ENCODE peak calls at places on chromosomes 5 and 9, in four cellular contexts. I, H, A and C are unnamed samples.

GRCh38 chr5:108418172-108418571 is 36.3 kb upstream of the FBXL17 start:
- DNase-seq in A (no peak), H (no peak), I (no peak), C (no peak)

GRCh38 chr5:128579111-128579510 is 41.1 kb upstream of the FBN2 start:
- DNase-seq in I (no peak), A (no peak), H (no peak), C (no peak)

GRCh38 chr5:38641003-38641402 is 84.6 kb upstream of the LIFR start:
- DNase-seq in I (no peak), H (no peak), A (no peak), C (no peak)

GRCh38 chr5:150180241-150181027 is 9.4 kb upstream of the SLC6A7 start:
- DNase-seq in H (no peak), I (no peak), A (no peak), C (no peak)

GRCh38 chr5:87243161-87243877 is 24.4 kb upstream of the RASA1 start:
- DNase-seq in I (peak; percentile 6), A (no peak), H (no peak), C (no peak)

GRCh38 chr9:110058304-110058953 is 149.5 kb downstream of the C9orf152 start:
- DNase-seq in I (peak; percentile 53), H (peak; percentile 70), A (peak; percentile 38), C (peak; percentile 68)

GRCh38 chr5:142522983-142523382 is 162.9 kb downstream of the FGF1 start:
- DNase-seq in I (no peak), A (no peak), H (no peak), C (no peak)

GRCh38 chr5:134370306-134370870 is 981 bp upstream of the UBE2B start:
- DNase-seq in I (no peak), A (peak; percentile 21), H (no peak), C (no peak)

GRCh38 chr5:37662789-37663475 is 176.9 kb downstream of the GDNF start:
- DNase-seq in A (no peak), H (no peak), I (no peak), C (no peak)

GRCh38 chr9:34163439-34163838 is 15.4 kb upstream of the UBAP1 start:
- DNase-seq in I (no peak), H (no peak), A (no peak), C (no peak)

GRCh38 chr5:39194466-39195136 is 24.8 kb downstream of the FYB1 start:
- DNase-seq in A (peak; percentile 79), H (no peak), I (peak; percentile 40), C (no peak)

GRCh38 chr5:765948-766631 is 18.4 kb downstream of the ZDHHC11B start:
- DNase-seq in H (no peak), I (no peak), A (no peak), C (no peak)
- TF ChIP-seq ELF4 in H (no peak), I (no peak), A (no peak), C (no peak)

GRCh38 chr9:131817073-131817472 is 77.2 kb upstream of the RAPGEF1 start:
- DNase-seq in A (no peak), H (no peak), I (no peak), C (no peak)
- TF ChIP-seq ELF4 in A (no peak), H (no peak), I (no peak), C (no peak)

GRCh38 chr5:145941677-145942130 is 5.3 kb downstream of the SH3RF2 start:
- DNase-seq in H (no peak), I (no peak), A (no peak), C (no peak)
- TF ChIP-seq ELF4 in H (no peak), I (no peak), A (no peak), C (no peak)

GRCh38 chr9:19036611-19037010 is 3.6 kb upstream of the SAXO1 start:
- DNase-seq in A (no peak), I (no peak), H (no peak), C (no peak)
- TF ChIP-seq ELF4 in A (no peak), I (no peak), H (no peak), C (peak; percentile 32)

DNA sequence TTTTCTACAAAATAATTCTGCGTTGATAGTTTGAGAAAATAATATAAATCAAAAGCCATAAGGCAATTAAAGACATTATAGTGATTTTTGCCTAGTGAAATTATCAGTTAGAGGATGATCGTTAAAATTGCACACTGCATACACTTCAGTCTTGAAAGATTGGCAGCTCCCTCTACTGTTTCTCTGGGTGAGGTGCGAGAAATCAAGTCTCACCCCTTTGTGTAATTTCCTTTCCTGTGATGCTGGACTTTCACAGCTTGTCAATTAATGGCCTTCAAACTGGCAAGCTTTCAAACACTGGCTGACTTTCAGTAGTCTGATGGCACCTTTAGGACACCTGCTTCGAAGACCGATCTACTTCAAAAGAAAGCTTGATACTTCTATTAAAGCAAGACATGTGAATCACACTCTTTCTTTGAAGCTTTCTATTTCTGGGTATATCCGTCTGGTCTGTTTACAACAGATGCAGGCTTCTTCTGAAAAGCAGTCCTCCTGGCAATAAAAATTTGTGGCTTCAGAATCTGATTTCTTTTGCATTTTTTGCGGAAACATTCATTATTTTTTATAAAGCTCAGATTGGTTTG is 706.8 kb upstream of the PTPRD start:
- DNase-seq in A (peak; percentile 0), H (peak; percentile 3), I (no peak), C (peak; percentile 17)
- TF ChIP-seq ELF4 in A (no peak), H (no peak), I (no peak), C (no peak)